ENCODE peak calls at places on chromosomes 4 and X, in six cellular contexts. One of them, this sample, is unnamed.

GRCh38 chr4:86108152-86108551 is 251.7 kb downstream of the MAPK10 start:
- DNase-seq in activated gamma-delta T cell treated with Interleukin-2 at 50 U/mL for 16 hours: no peak
- DNase-seq in activated T-cell treated with anti-CD3 and anti-CD28 coated beads for 1 hour: no peak
- DNase-seq in activated CD4-positive, alpha-beta memory T cell treated with anti-CD3 and anti-CD28 coated beads, Interleukin-2, amount 10 ng/mL, durations not matched to agents 7 days and 5 days: no peak
- DNase-seq in stimulated activated CD4-positive, alpha-beta T cell treated with anti-CD3 and anti-CD28 coated beads, Interleukin-4, amount 100 ng/mL, for 48 hours: no peak
- DNase-seq in type B pancreatic cell: no peak
- DNase-seq in this sample: peak

GRCh38 chrX:3939967-3940610 is 226.6 kb upstream of the PRKX start:
- DNase-seq in activated gamma-delta T cell treated with Interleukin-2 at 50 U/mL for 16 hours: no peak
- DNase-seq in activated T-cell treated with anti-CD3 and anti-CD28 coated beads for 1 hour: no peak
- DNase-seq in activated CD4-positive, alpha-beta memory T cell treated with anti-CD3 and anti-CD28 coated beads, Interleukin-2, amount 10 ng/mL, durations not matched to agents 7 days and 5 days: no peak
- DNase-seq in stimulated activated CD4-positive, alpha-beta T cell treated with anti-CD3 and anti-CD28 coated beads, Interleukin-4, amount 100 ng/mL, for 48 hours: no peak
- DNase-seq in type B pancreatic cell: no peak
- DNase-seq in this sample: peak

GRCh38 chr4:6969826-6970800 is 60.5 kb downstream of the TBC1D14 start:
- DNase-seq in activated gamma-delta T cell treated with Interleukin-2 at 50 U/mL for 16 hours: no peak
- DNase-seq in activated T-cell treated with anti-CD3 and anti-CD28 coated beads for 1 hour: no peak
- DNase-seq in activated CD4-positive, alpha-beta memory T cell treated with anti-CD3 and anti-CD28 coated beads, Interleukin-2, amount 10 ng/mL, durations not matched to agents 7 days and 5 days: peak
- DNase-seq in stimulated activated CD4-positive, alpha-beta T cell treated with anti-CD3 and anti-CD28 coated beads, Interleukin-4, amount 100 ng/mL, for 48 hours: no peak
- DNase-seq in type B pancreatic cell: no peak
- DNase-seq in this sample: no peak

GRCh38 chr4:43458293-43458692 is 565.8 kb downstream of the GRXCR1 start:
- DNase-seq in activated gamma-delta T cell treated with Interleukin-2 at 50 U/mL for 16 hours: no peak
- DNase-seq in activated T-cell treated with anti-CD3 and anti-CD28 coated beads for 1 hour: no peak
- DNase-seq in activated CD4-positive, alpha-beta memory T cell treated with anti-CD3 and anti-CD28 coated beads, Interleukin-2, amount 10 ng/mL, durations not matched to agents 7 days and 5 days: no peak
- DNase-seq in stimulated activated CD4-positive, alpha-beta T cell treated with anti-CD3 and anti-CD28 coated beads, Interleukin-4, amount 100 ng/mL, for 48 hours: no peak
- DNase-seq in type B pancreatic cell: no peak
- DNase-seq in this sample: no peak

GRCh38 chrX:31223817-31224216 is 152.0 kb upstream of the FTHL17 start:
- DNase-seq in activated gamma-delta T cell treated with Interleukin-2 at 50 U/mL for 16 hours: no peak
- DNase-seq in activated T-cell treated with anti-CD3 and anti-CD28 coated beads for 1 hour: no peak
- DNase-seq in activated CD4-positive, alpha-beta memory T cell treated with anti-CD3 and anti-CD28 coated beads, Interleukin-2, amount 10 ng/mL, durations not matched to agents 7 days and 5 days: no peak
- DNase-seq in stimulated activated CD4-positive, alpha-beta T cell treated with anti-CD3 and anti-CD28 coated beads, Interleukin-4, amount 100 ng/mL, for 48 hours: no peak
- DNase-seq in type B pancreatic cell: no peak
- DNase-seq in this sample: peak

GRCh38 chr4:6888506-6889071 is 21.0 kb upstream of the TBC1D14 start:
- DNase-seq in activated gamma-delta T cell treated with Interleukin-2 at 50 U/mL for 16 hours: no peak
- DNase-seq in activated T-cell treated with anti-CD3 and anti-CD28 coated beads for 1 hour: no peak
- DNase-seq in activated CD4-positive, alpha-beta memory T cell treated with anti-CD3 and anti-CD28 coated beads, Interleukin-2, amount 10 ng/mL, durations not matched to agents 7 days and 5 days: no peak
- DNase-seq in stimulated activated CD4-positive, alpha-beta T cell treated with anti-CD3 and anti-CD28 coated beads, Interleukin-4, amount 100 ng/mL, for 48 hours: no peak
- DNase-seq in type B pancreatic cell: no peak
- DNase-seq in this sample: no peak

GRCh38 chr4:75398501-75398900 is 115.7 kb downstream of the RCHY1 start:
- DNase-seq in activated gamma-delta T cell treated with Interleukin-2 at 50 U/mL for 16 hours: no peak
- DNase-seq in activated T-cell treated with anti-CD3 and anti-CD28 coated beads for 1 hour: no peak
- DNase-seq in activated CD4-positive, alpha-beta memory T cell treated with anti-CD3 and anti-CD28 coated beads, Interleukin-2, amount 10 ng/mL, durations not matched to agents 7 days and 5 days: no peak
- DNase-seq in stimulated activated CD4-positive, alpha-beta T cell treated with anti-CD3 and anti-CD28 coated beads, Interleukin-4, amount 100 ng/mL, for 48 hours: no peak
- DNase-seq in type B pancreatic cell: no peak
- DNase-seq in this sample: peak

GRCh38 chr4:74692973-74693372 is 101.3 kb downstream of the BTC start:
- DNase-seq in activated gamma-delta T cell treated with Interleukin-2 at 50 U/mL for 16 hours: no peak
- DNase-seq in activated T-cell treated with anti-CD3 and anti-CD28 coated beads for 1 hour: no peak
- DNase-seq in activated CD4-positive, alpha-beta memory T cell treated with anti-CD3 and anti-CD28 coated beads, Interleukin-2, amount 10 ng/mL, durations not matched to agents 7 days and 5 days: no peak
- DNase-seq in stimulated activated CD4-positive, alpha-beta T cell treated with anti-CD3 and anti-CD28 coated beads, Interleukin-4, amount 100 ng/mL, for 48 hours: no peak
- DNase-seq in type B pancreatic cell: no peak
- DNase-seq in this sample: peak

GRCh38 chr4:22473268-22473667 is 42.6 kb downstream of the ADGRA3 start:
- DNase-seq in activated gamma-delta T cell treated with Interleukin-2 at 50 U/mL for 16 hours: no peak
- DNase-seq in activated T-cell treated with anti-CD3 and anti-CD28 coated beads for 1 hour: no peak
- DNase-seq in activated CD4-positive, alpha-beta memory T cell treated with anti-CD3 and anti-CD28 coated beads, Interleukin-2, amount 10 ng/mL, durations not matched to agents 7 days and 5 days: no peak
- DNase-seq in stimulated activated CD4-positive, alpha-beta T cell treated with anti-CD3 and anti-CD28 coated beads, Interleukin-4, amount 100 ng/mL, for 48 hours: no peak
- DNase-seq in type B pancreatic cell: no peak
- DNase-seq in this sample: peak

GRCh38 chr4:83258463-83258862 is 26.1 kb downstream of the COQ2 start:
- DNase-seq in activated gamma-delta T cell treated with Interleukin-2 at 50 U/mL for 16 hours: no peak
- DNase-seq in activated T-cell treated with anti-CD3 and anti-CD28 coated beads for 1 hour: no peak
- DNase-seq in activated CD4-positive, alpha-beta memory T cell treated with anti-CD3 and anti-CD28 coated beads, Interleukin-2, amount 10 ng/mL, durations not matched to agents 7 days and 5 days: no peak
- DNase-seq in stimulated activated CD4-positive, alpha-beta T cell treated with anti-CD3 and anti-CD28 coated beads, Interleukin-4, amount 100 ng/mL, for 48 hours: no peak
- DNase-seq in type B pancreatic cell: no peak
- DNase-seq in this sample: no peak

GRCh38 chr4:103895876-103896465 is 176.2 kb upstream of the TACR3 start:
- DNase-seq in activated gamma-delta T cell treated with Interleukin-2 at 50 U/mL for 16 hours: no peak
- DNase-seq in activated T-cell treated with anti-CD3 and anti-CD28 coated beads for 1 hour: no peak
- DNase-seq in activated CD4-positive, alpha-beta memory T cell treated with anti-CD3 and anti-CD28 coated beads, Interleukin-2, amount 10 ng/mL, durations not matched to agents 7 days and 5 days: no peak
- DNase-seq in stimulated activated CD4-positive, alpha-beta T cell treated with anti-CD3 and anti-CD28 coated beads, Interleukin-4, amount 100 ng/mL, for 48 hours: no peak
- DNase-seq in type B pancreatic cell: no peak
- DNase-seq in this sample: no peak

GRCh38 chr4:107115185-107115847 is 79.2 kb upstream of the DKK2 start:
- DNase-seq in activated gamma-delta T cell treated with Interleukin-2 at 50 U/mL for 16 hours: no peak
- DNase-seq in activated T-cell treated with anti-CD3 and anti-CD28 coated beads for 1 hour: no peak
- DNase-seq in activated CD4-positive, alpha-beta memory T cell treated with anti-CD3 and anti-CD28 coated beads, Interleukin-2, amount 10 ng/mL, durations not matched to agents 7 days and 5 days: no peak
- DNase-seq in stimulated activated CD4-positive, alpha-beta T cell treated with anti-CD3 and anti-CD28 coated beads, Interleukin-4, amount 100 ng/mL, for 48 hours: no peak
- DNase-seq in type B pancreatic cell: no peak
- DNase-seq in this sample: peak

GRCh38 chrX:69503835-69504625 is at the start of gene NALF2:
- DNase-seq in activated gamma-delta T cell treated with Interleukin-2 at 50 U/mL for 16 hours: no peak
- DNase-seq in activated T-cell treated with anti-CD3 and anti-CD28 coated beads for 1 hour: no peak
- DNase-seq in activated CD4-positive, alpha-beta memory T cell treated with anti-CD3 and anti-CD28 coated beads, Interleukin-2, amount 10 ng/mL, durations not matched to agents 7 days and 5 days: peak
- DNase-seq in stimulated activated CD4-positive, alpha-beta T cell treated with anti-CD3 and anti-CD28 coated beads, Interleukin-4, amount 100 ng/mL, for 48 hours: peak
- DNase-seq in type B pancreatic cell: no peak
- DNase-seq in this sample: no peak

GRCh38 chr4:26015133-26015651 is 101.2 kb downstream of the SMIM20 start:
- DNase-seq in activated gamma-delta T cell treated with Interleukin-2 at 50 U/mL for 16 hours: no peak
- DNase-seq in activated T-cell treated with anti-CD3 and anti-CD28 coated beads for 1 hour: no peak
- DNase-seq in activated CD4-positive, alpha-beta memory T cell treated with anti-CD3 and anti-CD28 coated beads, Interleukin-2, amount 10 ng/mL, durations not matched to agents 7 days and 5 days: no peak
- DNase-seq in stimulated activated CD4-positive, alpha-beta T cell treated with anti-CD3 and anti-CD28 coated beads, Interleukin-4, amount 100 ng/mL, for 48 hours: no peak
- DNase-seq in type B pancreatic cell: no peak
- DNase-seq in this sample: peak

GRCh38 chr4:125115941-125116340 is 198.8 kb upstream of the FAT4 start:
- DNase-seq in activated gamma-delta T cell treated with Interleukin-2 at 50 U/mL for 16 hours: no peak
- DNase-seq in activated T-cell treated with anti-CD3 and anti-CD28 coated beads for 1 hour: no peak
- DNase-seq in activated CD4-positive, alpha-beta memory T cell treated with anti-CD3 and anti-CD28 coated beads, Interleukin-2, amount 10 ng/mL, durations not matched to agents 7 days and 5 days: no peak
- DNase-seq in stimulated activated CD4-positive, alpha-beta T cell treated with anti-CD3 and anti-CD28 coated beads, Interleukin-4, amount 100 ng/mL, for 48 hours: no peak
- DNase-seq in type B pancreatic cell: no peak
- DNase-seq in this sample: no peak

GRCh38 chr4:41132055-41132683 is 82.2 kb downstream of the APBB2 start:
- DNase-seq in activated gamma-delta T cell treated with Interleukin-2 at 50 U/mL for 16 hours: no peak
- DNase-seq in activated T-cell treated with anti-CD3 and anti-CD28 coated beads for 1 hour: no peak
- DNase-seq in activated CD4-positive, alpha-beta memory T cell treated with anti-CD3 and anti-CD28 coated beads, Interleukin-2, amount 10 ng/mL, durations not matched to agents 7 days and 5 days: no peak
- DNase-seq in stimulated activated CD4-positive, alpha-beta T cell treated with anti-CD3 and anti-CD28 coated beads, Interleukin-4, amount 100 ng/mL, for 48 hours: no peak
- DNase-seq in type B pancreatic cell: no peak
- DNase-seq in this sample: no peak

GRCh38 chrX:11190745-11191510 is 79.8 kb downstream of the HCCS start:
- DNase-seq in activated gamma-delta T cell treated with Interleukin-2 at 50 U/mL for 16 hours: no peak
- DNase-seq in activated T-cell treated with anti-CD3 and anti-CD28 coated beads for 1 hour: no peak
- DNase-seq in activated CD4-positive, alpha-beta memory T cell treated with anti-CD3 and anti-CD28 coated beads, Interleukin-2, amount 10 ng/mL, durations not matched to agents 7 days and 5 days: no peak
- DNase-seq in stimulated activated CD4-positive, alpha-beta T cell treated with anti-CD3 and anti-CD28 coated beads, Interleukin-4, amount 100 ng/mL, for 48 hours: no peak
- DNase-seq in type B pancreatic cell: no peak
- DNase-seq in this sample: no peak

GRCh38 chr4:113560579-113560978 is 201.0 kb downstream of the CAMK2D start:
- DNase-seq in activated gamma-delta T cell treated with Interleukin-2 at 50 U/mL for 16 hours: no peak
- DNase-seq in activated T-cell treated with anti-CD3 and anti-CD28 coated beads for 1 hour: no peak
- DNase-seq in activated CD4-positive, alpha-beta memory T cell treated with anti-CD3 and anti-CD28 coated beads, Interleukin-2, amount 10 ng/mL, durations not matched to agents 7 days and 5 days: no peak
- DNase-seq in stimulated activated CD4-positive, alpha-beta T cell treated with anti-CD3 and anti-CD28 coated beads, Interleukin-4, amount 100 ng/mL, for 48 hours: no peak
- DNase-seq in type B pancreatic cell: no peak
- DNase-seq in this sample: peak

GRCh38 chr4:156505341-156505955 is 466.2 kb downstream of the PDGFC start:
- DNase-seq in activated gamma-delta T cell treated with Interleukin-2 at 50 U/mL for 16 hours: no peak
- DNase-seq in activated T-cell treated with anti-CD3 and anti-CD28 coated beads for 1 hour: no peak
- DNase-seq in activated CD4-positive, alpha-beta memory T cell treated with anti-CD3 and anti-CD28 coated beads, Interleukin-2, amount 10 ng/mL, durations not matched to agents 7 days and 5 days: no peak
- DNase-seq in stimulated activated CD4-positive, alpha-beta T cell treated with anti-CD3 and anti-CD28 coated beads, Interleukin-4, amount 100 ng/mL, for 48 hours: no peak
- DNase-seq in type B pancreatic cell: no peak
- DNase-seq in this sample: no peak

GRCh38 chr4:48046059-48046458 is 29.5 kb downstream of the NIPAL1 start:
- DNase-seq in activated gamma-delta T cell treated with Interleukin-2 at 50 U/mL for 16 hours: no peak
- DNase-seq in activated T-cell treated with anti-CD3 and anti-CD28 coated beads for 1 hour: no peak
- DNase-seq in activated CD4-positive, alpha-beta memory T cell treated with anti-CD3 and anti-CD28 coated beads, Interleukin-2, amount 10 ng/mL, durations not matched to agents 7 days and 5 days: no peak
- DNase-seq in stimulated activated CD4-positive, alpha-beta T cell treated with anti-CD3 and anti-CD28 coated beads, Interleukin-4, amount 100 ng/mL, for 48 hours: no peak
- DNase-seq in type B pancreatic cell: no peak
- DNase-seq in this sample: no peak

GRCh38 chrX:35664838-35665237 is 133.3 kb upstream of the MAGEB16 start:
- DNase-seq in activated gamma-delta T cell treated with Interleukin-2 at 50 U/mL for 16 hours: no peak
- DNase-seq in activated T-cell treated with anti-CD3 and anti-CD28 coated beads for 1 hour: no peak
- DNase-seq in activated CD4-positive, alpha-beta memory T cell treated with anti-CD3 and anti-CD28 coated beads, Interleukin-2, amount 10 ng/mL, durations not matched to agents 7 days and 5 days: no peak
- DNase-seq in stimulated activated CD4-positive, alpha-beta T cell treated with anti-CD3 and anti-CD28 coated beads, Interleukin-4, amount 100 ng/mL, for 48 hours: no peak
- DNase-seq in type B pancreatic cell: no peak
- DNase-seq in this sample: no peak

GRCh38 chr4:17142232-17142711 is 243.8 kb upstream of the LDB2 start:
- DNase-seq in activated gamma-delta T cell treated with Interleukin-2 at 50 U/mL for 16 hours: no peak
- DNase-seq in activated T-cell treated with anti-CD3 and anti-CD28 coated beads for 1 hour: no peak
- DNase-seq in activated CD4-positive, alpha-beta memory T cell treated with anti-CD3 and anti-CD28 coated beads, Interleukin-2, amount 10 ng/mL, durations not matched to agents 7 days and 5 days: no peak
- DNase-seq in stimulated activated CD4-positive, alpha-beta T cell treated with anti-CD3 and anti-CD28 coated beads, Interleukin-4, amount 100 ng/mL, for 48 hours: no peak
- DNase-seq in type B pancreatic cell: no peak
- DNase-seq in this sample: no peak

GRCh38 chrX:23100826-23101225 is 101.1 kb downstream of the DDX53 start:
- DNase-seq in activated gamma-delta T cell treated with Interleukin-2 at 50 U/mL for 16 hours: no peak
- DNase-seq in activated T-cell treated with anti-CD3 and anti-CD28 coated beads for 1 hour: no peak
- DNase-seq in activated CD4-positive, alpha-beta memory T cell treated with anti-CD3 and anti-CD28 coated beads, Interleukin-2, amount 10 ng/mL, durations not matched to agents 7 days and 5 days: no peak
- DNase-seq in stimulated activated CD4-positive, alpha-beta T cell treated with anti-CD3 and anti-CD28 coated beads, Interleukin-4, amount 100 ng/mL, for 48 hours: no peak
- DNase-seq in type B pancreatic cell: no peak
- DNase-seq in this sample: no peak

GRCh38 chr4:13483142-13484044 is 747 bp downstream of the RAB28 start:
- DNase-seq in activated gamma-delta T cell treated with Interleukin-2 at 50 U/mL for 16 hours: peak
- DNase-seq in activated T-cell treated with anti-CD3 and anti-CD28 coated beads for 1 hour: peak
- DNase-seq in activated CD4-positive, alpha-beta memory T cell treated with anti-CD3 and anti-CD28 coated beads, Interleukin-2, amount 10 ng/mL, durations not matched to agents 7 days and 5 days: peak
- DNase-seq in stimulated activated CD4-positive, alpha-beta T cell treated with anti-CD3 and anti-CD28 coated beads, Interleukin-4, amount 100 ng/mL, for 48 hours: no peak
- DNase-seq in type B pancreatic cell: no peak
- DNase-seq in this sample: peak

GRCh38 chrX:25536307-25536970 is 520.7 kb upstream of the ARX start:
- DNase-seq in activated gamma-delta T cell treated with Interleukin-2 at 50 U/mL for 16 hours: no peak
- DNase-seq in activated T-cell treated with anti-CD3 and anti-CD28 coated beads for 1 hour: no peak
- DNase-seq in activated CD4-positive, alpha-beta memory T cell treated with anti-CD3 and anti-CD28 coated beads, Interleukin-2, amount 10 ng/mL, durations not matched to agents 7 days and 5 days: no peak
- DNase-seq in stimulated activated CD4-positive, alpha-beta T cell treated with anti-CD3 and anti-CD28 coated beads, Interleukin-4, amount 100 ng/mL, for 48 hours: no peak
- DNase-seq in type B pancreatic cell: no peak
- DNase-seq in this sample: no peak

GRCh38 chrX:13254076-13254785 is 65.6 kb downstream of the ATXN3L start:
- DNase-seq in activated gamma-delta T cell treated with Interleukin-2 at 50 U/mL for 16 hours: no peak
- DNase-seq in activated T-cell treated with anti-CD3 and anti-CD28 coated beads for 1 hour: no peak
- DNase-seq in activated CD4-positive, alpha-beta memory T cell treated with anti-CD3 and anti-CD28 coated beads, Interleukin-2, amount 10 ng/mL, durations not matched to agents 7 days and 5 days: no peak
- DNase-seq in stimulated activated CD4-positive, alpha-beta T cell treated with anti-CD3 and anti-CD28 coated beads, Interleukin-4, amount 100 ng/mL, for 48 hours: no peak
- DNase-seq in type B pancreatic cell: no peak
- DNase-seq in this sample: peak

GRCh38 chr4:42786350-42787070 is 106.0 kb upstream of the GRXCR1 start:
- DNase-seq in activated gamma-delta T cell treated with Interleukin-2 at 50 U/mL for 16 hours: no peak
- DNase-seq in activated T-cell treated with anti-CD3 and anti-CD28 coated beads for 1 hour: no peak
- DNase-seq in activated CD4-positive, alpha-beta memory T cell treated with anti-CD3 and anti-CD28 coated beads, Interleukin-2, amount 10 ng/mL, durations not matched to agents 7 days and 5 days: no peak
- DNase-seq in stimulated activated CD4-positive, alpha-beta T cell treated with anti-CD3 and anti-CD28 coated beads, Interleukin-4, amount 100 ng/mL, for 48 hours: no peak
- DNase-seq in type B pancreatic cell: no peak
- DNase-seq in this sample: no peak

GRCh38 chr4:2305766-2306501 is 44.0 kb upstream of the MXD4 start:
- DNase-seq in activated gamma-delta T cell treated with Interleukin-2 at 50 U/mL for 16 hours: no peak
- DNase-seq in activated T-cell treated with anti-CD3 and anti-CD28 coated beads for 1 hour: no peak
- DNase-seq in activated CD4-positive, alpha-beta memory T cell treated with anti-CD3 and anti-CD28 coated beads, Interleukin-2, amount 10 ng/mL, durations not matched to agents 7 days and 5 days: peak
- DNase-seq in stimulated activated CD4-positive, alpha-beta T cell treated with anti-CD3 and anti-CD28 coated beads, Interleukin-4, amount 100 ng/mL, for 48 hours: no peak
- DNase-seq in type B pancreatic cell: no peak
- DNase-seq in this sample: peak

GRCh38 chr4:155578726-155579385 is 87.8 kb upstream of the GUCY1A1 start:
- DNase-seq in activated gamma-delta T cell treated with Interleukin-2 at 50 U/mL for 16 hours: no peak
- DNase-seq in activated T-cell treated with anti-CD3 and anti-CD28 coated beads for 1 hour: no peak
- DNase-seq in activated CD4-positive, alpha-beta memory T cell treated with anti-CD3 and anti-CD28 coated beads, Interleukin-2, amount 10 ng/mL, durations not matched to agents 7 days and 5 days: no peak
- DNase-seq in stimulated activated CD4-positive, alpha-beta T cell treated with anti-CD3 and anti-CD28 coated beads, Interleukin-4, amount 100 ng/mL, for 48 hours: no peak
- DNase-seq in type B pancreatic cell: no peak
- DNase-seq in this sample: peak

GRCh38 chr4:13865871-13866669 is 238.5 kb upstream of the BOD1L1 start:
- DNase-seq in activated gamma-delta T cell treated with Interleukin-2 at 50 U/mL for 16 hours: no peak
- DNase-seq in activated T-cell treated with anti-CD3 and anti-CD28 coated beads for 1 hour: no peak
- DNase-seq in activated CD4-positive, alpha-beta memory T cell treated with anti-CD3 and anti-CD28 coated beads, Interleukin-2, amount 10 ng/mL, durations not matched to agents 7 days and 5 days: no peak
- DNase-seq in stimulated activated CD4-positive, alpha-beta T cell treated with anti-CD3 and anti-CD28 coated beads, Interleukin-4, amount 100 ng/mL, for 48 hours: no peak
- DNase-seq in type B pancreatic cell: no peak
- DNase-seq in this sample: peak

GRCh38 chrX:129959493-129959832 is 23.0 kb upstream of the BCORL1 start:
- DNase-seq in activated gamma-delta T cell treated with Interleukin-2 at 50 U/mL for 16 hours: no peak
- DNase-seq in activated T-cell treated with anti-CD3 and anti-CD28 coated beads for 1 hour: no peak
- DNase-seq in activated CD4-positive, alpha-beta memory T cell treated with anti-CD3 and anti-CD28 coated beads, Interleukin-2, amount 10 ng/mL, durations not matched to agents 7 days and 5 days: no peak
- DNase-seq in stimulated activated CD4-positive, alpha-beta T cell treated with anti-CD3 and anti-CD28 coated beads, Interleukin-4, amount 100 ng/mL, for 48 hours: no peak
- DNase-seq in type B pancreatic cell: no peak
- DNase-seq in this sample: no peak

GRCh38 chr4:112813790-112814189 is 176.8 kb downstream of the LARP7 start:
- DNase-seq in activated gamma-delta T cell treated with Interleukin-2 at 50 U/mL for 16 hours: no peak
- DNase-seq in activated T-cell treated with anti-CD3 and anti-CD28 coated beads for 1 hour: no peak
- DNase-seq in activated CD4-positive, alpha-beta memory T cell treated with anti-CD3 and anti-CD28 coated beads, Interleukin-2, amount 10 ng/mL, durations not matched to agents 7 days and 5 days: no peak
- DNase-seq in stimulated activated CD4-positive, alpha-beta T cell treated with anti-CD3 and anti-CD28 coated beads, Interleukin-4, amount 100 ng/mL, for 48 hours: no peak
- DNase-seq in type B pancreatic cell: no peak
- DNase-seq in this sample: peak

GRCh38 chr4:176642472-176642871 is 150.2 kb downstream of the VEGFC start:
- DNase-seq in activated gamma-delta T cell treated with Interleukin-2 at 50 U/mL for 16 hours: no peak
- DNase-seq in activated T-cell treated with anti-CD3 and anti-CD28 coated beads for 1 hour: no peak
- DNase-seq in activated CD4-positive, alpha-beta memory T cell treated with anti-CD3 and anti-CD28 coated beads, Interleukin-2, amount 10 ng/mL, durations not matched to agents 7 days and 5 days: no peak
- DNase-seq in stimulated activated CD4-positive, alpha-beta T cell treated with anti-CD3 and anti-CD28 coated beads, Interleukin-4, amount 100 ng/mL, for 48 hours: no peak
- DNase-seq in type B pancreatic cell: no peak
- DNase-seq in this sample: no peak

GRCh38 chrX:24676403-24677024 is 17.2 kb upstream of the POLA1 start:
- DNase-seq in activated gamma-delta T cell treated with Interleukin-2 at 50 U/mL for 16 hours: no peak
- DNase-seq in activated T-cell treated with anti-CD3 and anti-CD28 coated beads for 1 hour: no peak
- DNase-seq in activated CD4-positive, alpha-beta memory T cell treated with anti-CD3 and anti-CD28 coated beads, Interleukin-2, amount 10 ng/mL, durations not matched to agents 7 days and 5 days: no peak
- DNase-seq in stimulated activated CD4-positive, alpha-beta T cell treated with anti-CD3 and anti-CD28 coated beads, Interleukin-4, amount 100 ng/mL, for 48 hours: no peak
- DNase-seq in type B pancreatic cell: no peak
- DNase-seq in this sample: no peak

GRCh38 chr4:27387706-27388105 is 527.1 kb downstream of the STIM2 start:
- DNase-seq in activated gamma-delta T cell treated with Interleukin-2 at 50 U/mL for 16 hours: no peak
- DNase-seq in activated T-cell treated with anti-CD3 and anti-CD28 coated beads for 1 hour: no peak
- DNase-seq in activated CD4-positive, alpha-beta memory T cell treated with anti-CD3 and anti-CD28 coated beads, Interleukin-2, amount 10 ng/mL, durations not matched to agents 7 days and 5 days: no peak
- DNase-seq in stimulated activated CD4-positive, alpha-beta T cell treated with anti-CD3 and anti-CD28 coated beads, Interleukin-4, amount 100 ng/mL, for 48 hours: no peak
- DNase-seq in type B pancreatic cell: no peak
- DNase-seq in this sample: no peak

GRCh38 chrX:136880003-136880451 is 498 bp downstream of the RBMX start:
- DNase-seq in activated gamma-delta T cell treated with Interleukin-2 at 50 U/mL for 16 hours: peak
- DNase-seq in activated T-cell treated with anti-CD3 and anti-CD28 coated beads for 1 hour: peak
- DNase-seq in activated CD4-positive, alpha-beta memory T cell treated with anti-CD3 and anti-CD28 coated beads, Interleukin-2, amount 10 ng/mL, durations not matched to agents 7 days and 5 days: peak
- DNase-seq in stimulated activated CD4-positive, alpha-beta T cell treated with anti-CD3 and anti-CD28 coated beads, Interleukin-4, amount 100 ng/mL, for 48 hours: no peak
- DNase-seq in type B pancreatic cell: no peak
- DNase-seq in this sample: peak